ENCODE peak calls at places on chromosome 3, in four cellular contexts. V is IMR-90, X is H1, U is H9. W is an unnamed sample.

GRCh38 chr3:14532691-14533456 is 7.3 kb downstream of the GRIP2 start:
- DNase-seq in V (no peak), U (peak), X (peak), W (peak)

GRCh38 chr3:23019596-23020300 is 183.4 kb upstream of the UBE2E2 start:
- DNase-seq in X (no peak), V (no peak), U (no peak), W (peak)

GRCh38 chr3:50245831-50246516 is 10.0 kb downstream of the GNAI2 start:
- DNase-seq in U (peak), X (no peak), V (peak), W (peak)

GRCh38 chr3:20100106-20100605 is 59.9 kb downstream of the KAT2B start:
- DNase-seq in V (no peak), U (no peak), X (no peak), W (no peak)

GRCh38 chr3:72157782-72158638 is 373.1 kb upstream of the PROK2 start:
- DNase-seq in X (no peak), V (no peak), U (no peak), W (no peak)

GRCh38 chr3:41162981-41163380 is 36.3 kb upstream of the CTNNB1 start:
- DNase-seq in U (no peak), X (no peak), V (no peak), W (no peak)

GRCh38 chr3:77620009-77620408 is 580.1 kb downstream of the ROBO2 start:
- DNase-seq in X (no peak), V (peak), U (no peak), W (no peak)

GRCh38 chr3:73213906-73214305 is 152.4 kb downstream of the EBLN2 start:
- DNase-seq in X (no peak), V (no peak), U (no peak), W (no peak)

GRCh38 chr3:16400143-16400935 is 113.2 kb downstream of the RFTN1 start:
- DNase-seq in V (no peak), X (no peak), U (no peak), W (no peak)

GRCh38 chr3:125602752-125603649 is 7.7 kb upstream of the OSBPL11 start:
- DNase-seq in X (no peak), U (no peak), V (peak), W (no peak)

GRCh38 chr3:43998841-43999805 is 242.6 kb upstream of the TOPAZ1 start:
- DNase-seq in X (no peak), V (no peak), U (peak), W (peak)

GRCh38 chr3:134359121-134360010 is 14.9 kb downstream of the AMOTL2 start:
- DNase-seq in X (no peak), U (no peak), V (no peak), W (no peak)

GRCh38 chr3:66236281-66236680 is 15.5 kb downstream of the SLC25A26 start:
- DNase-seq in V (no peak), U (no peak), X (no peak), W (peak)

GRCh38 chr3:194049394-194049793 is 86.6 kb upstream of the HES1 start:
- DNase-seq in X (no peak), V (no peak), U (no peak), W (no peak)

GRCh38 chr3:128745742-128746141 is 19.8 kb downstream of the RAB7A start:
- DNase-seq in X (no peak), U (no peak), V (no peak), W (peak)

GRCh38 chr3:177620073-177620472 is 422.8 kb upstream of the TBL1XR1 start:
- DNase-seq in U (no peak), X (no peak), V (no peak), W (no peak)

GRCh38 chr3:73512095-73512494 is 112.6 kb downstream of the PDZRN3 start:
- DNase-seq in X (no peak), V (peak), U (no peak), W (no peak)

GRCh38 chr3:76047368-76047767 is 262.0 kb upstream of the ZNF717 start:
- DNase-seq in X (no peak), V (no peak), U (no peak), W (no peak)

GRCh38 chr3:40951636-40952035 is 247.7 kb upstream of the CTNNB1 start:
- DNase-seq in U (no peak), X (no peak), V (no peak), W (no peak)

GRCh38 chr3:104952587-104952986 is 414.1 kb upstream of the ALCAM start:
- DNase-seq in V (peak), U (no peak), X (no peak), W (no peak)

GRCh38 chr3:8325306-8325705 is 176.3 kb upstream of the LMCD1 start:
- DNase-seq in X (no peak), V (no peak), U (no peak), W (no peak)

GRCh38 chr3:46361408-46362283 is 7.7 kb downstream of the CCR2 start:
- DNase-seq in X (no peak), U (no peak), V (no peak), W (no peak)

GRCh38 chr3:14418259-14418658 is 15.9 kb downstream of the SLC6A6 start:
- DNase-seq in V (no peak), U (no peak), X (no peak), W (no peak)

GRCh38 chr3:108342829-108343478 is 46.6 kb downstream of the HHLA2 start:
- DNase-seq in V (peak), X (no peak), U (no peak), W (no peak)

GRCh38 chr3:64878372-64878771 is 190.6 kb upstream of the ADAMTS9 start:
- DNase-seq in U (no peak), X (no peak), V (peak), W (no peak)

GRCh38 chr3:195182470-195182795 is 88.5 kb downstream of the XXYLT1 start:
- DNase-seq in X (no peak), V (peak), U (no peak), W (peak)

GRCh38 chr3:52704611-52705437 is 767 bp downstream of the GLT8D1 start:
- DNase-seq in X (no peak), U (no peak), V (peak), W (peak)

GRCh38 chr3:43632269-43632733 is 10.5 kb upstream of the ANO10 start:
- DNase-seq in U (no peak), X (no peak), V (peak), W (peak)

GRCh38 chr3:14592836-14593235 is 52.7 kb upstream of the GRIP2 start:
- DNase-seq in X (no peak), V (no peak), U (no peak), W (no peak)

GRCh38 chr3:129687586-129688125 is 81.2 kb upstream of the PLXND1 start:
- DNase-seq in U (no peak), V (no peak), X (no peak), W (no peak)

GRCh38 chr3:42024578-42025387 is 62.9 kb upstream of the ULK4 start:
- DNase-seq in X (no peak), U (no peak), V (no peak), W (peak)

GRCh38 chr3:60917136-60917535 is 334.1 kb downstream of the FHIT start:
- DNase-seq in V (no peak), X (no peak), U (no peak), W (no peak)

GRCh38 chr3:60912142-60912541 is 339.1 kb downstream of the FHIT start:
- DNase-seq in U (no peak), X (no peak), V (no peak), W (no peak)

GRCh38 chr3:60909526-60909925 is 341.7 kb downstream of the FHIT start:
- DNase-seq in V (no peak), U (no peak), X (no peak), W (no peak)

GRCh38 chr3:60912876-60913275 is 338.4 kb downstream of the FHIT start:
- DNase-seq in X (no peak), U (no peak), V (no peak), W (no peak)

GRCh38 chr3:60913474-60913873 is 337.8 kb downstream of the FHIT start:
- DNase-seq in X (no peak), V (no peak), U (no peak), W (no peak)
- H4K5ac ChIP-seq in X (no peak), V (no peak), U (no peak), W (no peak)

GRCh38 chr3:184275302-184275701 is 520 bp upstream of the ECE2 start:
- DNase-seq in V (no peak), X (no peak), U (no peak), W (no peak)
- H4K8ac ChIP-seq in V (no peak), X (peak), U (peak), W (no peak)

DNA sequence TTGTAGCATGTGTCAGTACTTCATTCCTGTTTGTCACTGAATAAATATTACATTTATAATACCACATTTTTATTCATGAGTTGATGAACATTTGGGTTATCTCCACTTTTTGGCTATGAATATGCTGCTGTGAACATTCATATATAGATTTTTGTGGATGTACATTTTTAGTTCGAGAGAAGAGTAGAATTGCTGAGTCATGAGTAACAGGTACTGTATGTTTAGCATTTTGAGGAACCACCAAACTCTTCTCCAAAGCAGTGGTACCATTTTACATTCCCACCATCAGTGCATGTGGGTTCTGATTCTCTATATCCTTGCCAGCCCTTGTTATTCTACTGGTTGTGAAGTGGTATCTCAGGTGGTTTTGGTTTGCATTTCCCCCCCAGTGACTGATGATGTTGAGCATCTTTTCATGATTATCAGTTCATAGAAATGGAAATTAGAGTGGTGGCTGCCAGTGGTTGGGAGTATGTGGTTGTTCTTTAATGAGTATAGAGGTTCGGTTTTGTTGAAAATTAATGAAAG is 59.6 kb downstream of the CCDC66 start:
- DNase-seq in V (no peak), U (no peak), X (no peak), W (no peak)
- H4K5ac ChIP-seq in V (no peak), U (no peak), X (no peak), W (no peak)

GRCh38 chr3:123623346-123623880 is 38.6 kb upstream of the HACD2 start:
- DNase-seq in U (no peak), X (no peak), V (peak), W (no peak)
- H4K8ac ChIP-seq in U (no peak), X (no peak), V (peak), W (no peak)

DNA sequence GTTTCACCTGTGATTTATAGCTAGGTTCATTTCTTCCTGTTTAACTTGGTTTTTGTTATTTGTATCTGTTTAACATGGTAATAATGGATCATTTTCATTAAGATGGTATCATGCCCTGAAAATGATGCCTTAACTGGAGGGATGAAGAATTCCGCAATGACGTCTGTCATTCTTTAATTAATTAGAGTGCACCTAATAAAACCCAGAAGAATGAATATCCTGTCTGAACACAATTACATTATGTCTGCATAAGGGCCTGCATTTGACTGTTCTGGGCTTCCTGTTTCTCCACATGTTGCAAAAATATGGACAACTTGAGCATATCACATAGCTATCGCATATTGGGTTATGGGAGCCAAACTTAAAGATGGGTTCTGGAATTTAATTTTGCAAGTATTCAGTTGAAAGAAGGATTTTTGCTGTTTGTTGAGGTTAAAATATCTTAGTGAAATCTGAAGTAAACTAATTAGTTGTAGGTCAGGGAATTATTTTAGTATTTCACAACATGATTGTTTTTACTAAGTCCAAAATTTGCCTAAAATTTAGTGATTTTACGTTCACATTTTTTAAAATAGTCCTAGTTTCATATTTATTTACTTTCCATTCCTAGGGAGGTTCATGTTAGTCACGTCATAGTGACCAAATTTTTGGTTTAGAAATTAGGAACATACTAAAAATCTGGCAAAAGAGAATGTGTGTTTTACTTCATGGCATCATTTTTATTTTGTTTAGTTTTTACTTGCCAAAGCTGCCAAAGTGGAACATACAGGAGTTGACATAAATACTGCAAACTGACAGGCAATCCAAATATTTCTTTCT is 321.0 kb upstream of the TGFBR2 start:
- DNase-seq in X (no peak), U (no peak), V (no peak), W (no peak)
- H4K5ac ChIP-seq in X (no peak), U (no peak), V (no peak), W (no peak)

GRCh38 chr3:30945291-30945690 is 50.8 kb upstream of the GADL1 start:
- DNase-seq in U (no peak), V (no peak), X (no peak), W (no peak)
- H4K8ac ChIP-seq in U (no peak), V (no peak), X (no peak), W (no peak)

GRCh38 chr3:171690291-171690690 is 120.0 kb downstream of the PLD1 start:
- DNase-seq in V (no peak), X (no peak), U (no peak), W (no peak)

GRCh38 chr3:171691485-171691884 is 118.8 kb downstream of the PLD1 start:
- DNase-seq in U (no peak), X (no peak), V (no peak), W (no peak)

GRCh38 chr3:171696805-171697204 is 113.5 kb downstream of the PLD1 start:
- DNase-seq in U (no peak), X (no peak), V (no peak), W (no peak)

GRCh38 chr3:171695476-171695875 is 114.8 kb downstream of the PLD1 start:
- DNase-seq in X (no peak), U (no peak), V (no peak), W (no peak)

GRCh38 chr3:171694888-171695287 is 115.4 kb downstream of the PLD1 start:
- DNase-seq in V (no peak), X (no peak), U (no peak), W (no peak)
- H4K5ac ChIP-seq in V (no peak), X (no peak), U (no peak), W (no peak)

DNA sequence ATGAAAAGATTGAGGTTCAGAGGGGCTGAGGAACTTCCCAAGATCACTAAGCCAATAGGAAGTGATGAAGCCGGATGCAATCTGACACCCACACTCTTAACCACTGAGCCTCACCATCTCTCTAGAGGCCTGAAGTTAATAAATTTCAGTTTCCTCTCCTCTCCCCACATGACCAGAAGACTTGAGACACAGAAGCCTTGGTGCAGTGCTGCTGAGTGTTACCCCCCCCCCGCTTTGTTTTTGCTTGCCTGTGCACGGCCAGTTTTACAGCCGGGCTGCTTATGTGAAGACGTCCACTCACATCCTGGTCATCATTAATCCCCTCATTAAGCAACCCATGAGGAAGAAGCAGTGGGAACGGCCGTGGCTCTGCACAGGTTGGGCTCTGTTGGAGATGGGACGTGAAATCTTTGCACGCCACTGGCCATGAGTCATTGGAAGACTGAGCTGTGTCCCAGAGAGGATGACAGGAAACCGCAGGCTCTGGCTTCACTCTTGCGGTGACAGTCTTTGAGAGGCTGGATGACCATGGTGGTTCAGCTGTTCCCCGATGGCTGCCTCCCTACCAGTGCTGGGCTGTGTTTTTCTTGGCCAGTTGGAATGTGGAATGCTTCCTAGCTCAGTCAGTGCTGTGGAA is 232.5 kb upstream of the LRTM1 start:
- DNase-seq in U (no peak), V (peak), X (no peak), W (peak)
- H4K8ac ChIP-seq in U (no peak), V (peak), X (no peak), W (no peak)

DNA sequence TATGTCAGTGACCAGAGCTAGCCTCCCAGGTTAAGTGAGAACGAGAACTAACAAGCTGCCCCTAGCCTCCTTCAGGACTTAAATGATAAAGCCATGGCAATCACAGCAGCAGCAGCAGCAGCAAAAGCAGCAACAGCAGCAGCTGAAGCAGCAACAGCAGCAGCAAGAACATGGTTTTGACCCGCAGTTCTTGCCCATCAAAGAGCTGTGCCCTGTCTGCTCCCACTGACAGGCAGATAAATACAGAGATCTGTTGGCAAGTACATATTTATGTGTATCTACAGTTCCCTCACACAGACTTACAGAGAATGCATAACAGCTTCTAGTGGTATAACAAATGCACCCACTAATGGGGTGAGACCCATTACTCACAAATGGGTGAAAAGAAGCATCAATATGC is 316.1 kb downstream of the TIGIT start:
- DNase-seq in X (no peak), V (no peak), U (no peak), W (no peak)
- H4K5ac ChIP-seq in X (no peak), V (peak), U (no peak), W (no peak)

GRCh38 chr3:122387709-122388108 is 3.7 kb downstream of the FAM162A start:
- DNase-seq in U (no peak), V (no peak), X (no peak), W (peak)

GRCh38 chr3:122382888-122383666 is at the start of gene MIX23:
- DNase-seq in V (peak), X (peak), U (peak), W (peak)

GRCh38 chr3:122389892-122390291 is 5.9 kb downstream of the FAM162A start:
- DNase-seq in X (no peak), U (no peak), V (no peak), W (no peak)

GRCh38 chr3:122389197-122389596 is 5.2 kb downstream of the FAM162A start:
- DNase-seq in V (no peak), X (no peak), U (no peak), W (no peak)

DNA sequence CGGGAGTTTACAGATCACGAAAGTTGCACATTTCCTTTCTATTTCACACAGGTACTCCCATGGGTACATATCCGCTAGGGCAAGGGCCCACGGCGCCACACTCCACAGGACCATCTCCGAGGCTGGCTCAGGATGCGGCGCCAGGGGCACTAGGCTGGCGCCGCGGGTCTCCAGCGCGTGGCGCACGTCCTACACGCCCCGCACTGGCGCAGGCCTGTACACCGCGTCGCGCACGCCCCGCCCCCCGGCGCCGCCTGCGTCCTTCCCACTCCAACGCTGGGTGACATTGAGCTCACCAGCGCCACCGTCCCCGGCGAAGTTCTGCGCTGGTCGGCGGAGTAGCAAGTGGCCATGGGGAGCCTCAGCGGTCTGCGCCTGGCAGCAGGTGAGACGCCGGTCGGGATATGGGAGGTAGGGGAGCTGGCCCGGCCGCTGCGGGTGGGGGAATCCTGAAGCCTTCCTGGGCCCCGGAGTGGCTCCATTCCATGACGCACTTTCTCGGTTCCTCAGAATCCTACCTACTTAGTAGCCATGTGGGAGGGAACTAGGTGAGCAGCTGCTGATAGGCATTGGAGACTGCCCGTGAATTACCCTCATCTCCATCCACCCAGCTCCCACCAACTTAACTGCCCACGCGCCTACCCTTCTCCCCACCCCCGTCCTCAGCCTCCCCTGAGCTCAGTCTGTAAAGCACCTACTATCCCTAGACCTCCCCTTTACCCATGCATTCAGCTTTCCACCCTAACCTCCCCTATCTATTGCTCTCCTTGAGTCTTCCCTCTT is at the start of gene FAM162A:
- DNase-seq in V (peak), X (peak), U (peak), W (peak)
- H4K8ac ChIP-seq in V (peak), X (peak), U (peak), W (peak)